ENCODE peak calls at places on chromosome 2, in six cellular contexts. W is HCT116, B is HepG2, E is H1, S is K562, Y is SK-N-SH. G is an unnamed sample.

GRCh38 chr2:239522740-239523119 is 121.9 kb upstream of the HDAC4 start:
- DNase-seq in W (no peak), B (no peak), E (no peak), S (no peak), Y (no peak), G (no peak)

GRCh38 chr2:20465716-20466391 is 19.0 kb downstream of the RHOB start:
- DNase-seq in W (no peak), B (no peak), E (no peak), S (no peak), Y (peak; percentile 67), G (peak; percentile 96)

GRCh38 chr2:44753552-44754285 is 187.8 kb upstream of the SIX3 start:
- DNase-seq in W (no peak), B (no peak), E (no peak), S (no peak), Y (peak; percentile 58), G (no peak)

GRCh38 chr2:206190689-206191088 is 31.0 kb downstream of the EEF1B2 start:
- DNase-seq in W (no peak), B (no peak), E (no peak), S (no peak), Y (no peak), G (no peak)

GRCh38 chr2:241904791-241905710 is 35.5 kb downstream of the RTP5 start:
- DNase-seq in W (no peak), B (no peak), E (no peak), S (no peak), Y (no peak), G (no peak)

GRCh38 chr2:127674241-127675209 is 805 bp downstream of the LIMS2 start:
- DNase-seq in W (no peak), B (no peak), E (no peak), S (no peak), Y (peak; percentile 85), G (no peak)

GRCh38 chr2:143649226-143649625 is 520.0 kb downstream of the ARHGAP15 start:
- DNase-seq in W (no peak), B (no peak), E (no peak), S (no peak), Y (no peak), G (no peak)

GRCh38 chr2:74715880-74716279 is 61.8 kb downstream of the SEMA4F start:
- DNase-seq in W (no peak), B (no peak), E (no peak), S (no peak), Y (no peak), G (no peak)

DNA sequence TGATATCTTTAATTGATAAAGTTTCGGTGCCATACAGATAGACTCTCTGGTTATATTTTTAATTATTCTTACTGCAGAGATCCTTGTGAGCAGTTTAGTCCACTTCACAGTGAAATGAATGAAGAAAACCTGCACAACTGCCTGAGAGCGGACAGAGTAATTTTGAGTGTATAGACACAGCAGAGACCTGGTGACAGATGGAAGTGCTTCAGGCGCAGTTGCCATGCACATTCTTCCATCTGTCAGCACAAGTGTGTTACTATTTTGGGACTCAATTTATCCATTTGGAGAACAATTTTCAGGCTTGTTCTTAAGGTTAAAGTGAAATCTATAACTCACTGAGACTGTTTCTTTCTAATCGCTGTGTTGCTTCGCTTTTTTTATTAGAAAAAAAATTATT is 147.8 kb upstream of the SPHKAP start:
- DNase-seq in W (no peak), B (no peak), E (no peak), S (no peak), Y (no peak), G (no peak)
- TF ChIP-seq JUND in W (no peak), B (no peak), E (no peak), S (no peak), Y (no peak), G (no peak)

GRCh38 chr2:37507703-37508102 is 163.3 kb downstream of the QPCT start:
- DNase-seq in W (no peak), B (no peak), E (no peak), S (no peak), Y (no peak), G (no peak)
- TF ChIP-seq JUND in W (no peak), B (no peak), E (no peak), S (no peak), Y (no peak), G (no peak)

GRCh38 chr2:213016984-213017351 is 134.4 kb downstream of the IKZF2 start:
- DNase-seq in W (no peak), B (no peak), E (no peak), S (no peak), Y (no peak), G (no peak)
- TF ChIP-seq JUND in W (no peak), B (no peak), E (no peak), S (no peak), Y (no peak), G (no peak)

GRCh38 chr2:216911886-216912285 is 52.0 kb upstream of the TNP1 start:
- DNase-seq in W (no peak), B (no peak), E (no peak), S (no peak), Y (no peak), G (no peak)
- TF ChIP-seq JUND in W (no peak), B (no peak), E (no peak), S (no peak), Y (no peak), G (no peak)

DNA sequence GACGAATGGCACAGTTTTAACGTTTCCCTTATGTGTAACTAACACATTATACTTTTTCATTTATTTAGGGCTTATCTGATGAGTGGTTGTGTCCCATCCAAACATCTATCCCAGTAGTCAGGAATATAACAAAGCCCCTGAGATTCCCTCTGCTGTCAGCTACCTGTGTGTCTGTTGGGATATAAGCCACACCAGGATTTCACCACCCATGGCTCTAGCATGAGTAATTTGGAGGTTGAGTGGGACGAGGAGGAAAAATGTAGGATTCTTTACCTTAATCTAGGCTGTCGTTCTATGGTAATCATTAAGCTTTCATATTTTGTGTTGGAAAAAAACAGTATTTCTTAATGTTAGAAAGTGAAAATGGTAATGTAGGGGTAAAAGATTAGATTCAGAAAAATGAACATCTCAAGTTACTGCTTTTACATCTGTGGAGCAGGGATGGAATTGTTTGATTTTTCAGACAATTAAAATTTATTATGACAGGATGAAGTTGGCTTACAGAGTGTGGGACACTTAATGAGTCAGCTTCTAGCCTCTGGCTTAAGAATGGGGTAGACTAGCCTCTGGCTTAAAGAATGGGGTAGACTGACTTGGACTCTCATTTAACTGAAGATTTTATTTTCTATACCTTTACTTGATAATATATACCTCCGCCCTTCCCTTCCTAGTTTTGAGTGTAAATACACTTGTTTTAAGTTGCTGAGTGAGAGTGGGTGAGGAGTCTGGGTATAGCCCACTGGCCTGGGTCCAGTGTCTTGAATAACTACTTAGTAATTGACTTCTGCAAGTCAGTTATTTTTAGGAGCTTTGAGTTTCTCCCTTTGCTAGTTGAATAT is 88.5 kb upstream of the RANBP2 start:
- DNase-seq in W (no peak), B (no peak), E (no peak), S (no peak), Y (no peak), G (no peak)
- TF ChIP-seq JUND in W (no peak), B (no peak), E (no peak), S (no peak), Y (no peak), G (no peak)

DNA sequence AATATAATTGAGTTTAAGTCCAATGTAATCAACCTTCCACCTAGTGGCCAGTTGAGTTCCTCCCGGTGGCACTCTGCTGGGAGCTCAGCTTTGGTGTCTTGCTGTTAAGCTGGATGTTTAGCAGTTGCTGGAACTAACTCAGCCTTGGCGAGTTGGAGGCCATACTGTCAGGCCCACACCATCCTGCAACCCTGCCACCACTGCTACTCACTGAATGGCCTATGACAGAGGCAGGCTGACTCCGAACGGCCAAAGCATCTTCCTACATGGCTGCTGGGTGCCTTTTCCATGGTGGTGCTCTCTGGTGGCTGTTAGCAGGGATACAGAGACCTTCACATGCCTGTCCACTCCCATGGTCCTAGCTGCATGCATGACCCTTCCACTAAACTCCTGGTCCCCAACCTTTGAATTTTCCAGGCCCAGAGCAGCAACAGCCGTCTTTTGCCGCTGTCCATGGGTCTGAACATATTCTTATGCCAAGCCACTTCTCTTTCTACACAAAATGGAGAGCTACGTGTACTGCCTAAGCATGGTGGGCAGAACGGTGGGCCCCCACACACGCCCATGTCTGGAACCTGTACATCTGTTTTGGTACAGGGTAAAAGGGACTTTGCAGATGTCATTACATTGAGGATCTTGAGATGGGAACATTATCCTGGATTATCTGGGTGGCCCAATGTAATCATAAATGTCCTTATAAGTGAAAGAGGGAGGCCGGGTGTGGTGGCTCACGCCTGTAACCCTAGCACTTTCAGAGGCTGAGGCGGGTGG is 15.0 kb upstream of the TRAF3IP1 start:
- DNase-seq in W (no peak), B (peak; percentile 51), E (no peak), S (no peak), Y (no peak), G (no peak)
- TF ChIP-seq JUND in W (no peak), B (no peak), E (no peak), S (no peak), Y (no peak), G (no peak)

GRCh38 chr2:47512581-47513083 is 109.7 kb downstream of the MSH2 start:
- DNase-seq in W (peak; percentile 52), B (peak; percentile 54), E (no peak), S (peak; percentile 50), Y (peak; percentile 56), G (no peak)
- TF ChIP-seq JUND in W (no peak), B (no peak), E (no peak), S (no peak), Y (no peak), G (no peak)

GRCh38 chr2:51329512-51329911 is 297.6 kb upstream of the NRXN1 start:
- DNase-seq in W (no peak), B (no peak), E (no peak), S (no peak), Y (no peak), G (no peak)

GRCh38 chr2:51335072-51336058 is 303.4 kb upstream of the NRXN1 start:
- DNase-seq in W (no peak), B (no peak), E (no peak), S (no peak), Y (no peak), G (no peak)
- TF ChIP-seq JUND in W (no peak), B (no peak), E (no peak), S (no peak), Y (no peak), G (no peak)

G was measured in T47D.